ENCODE peak calls at places on chromosome 18, in six cellular contexts. M is foreskin fibroblast, Q is GM12865, H is left ventricle myocardium inferior, W is type B pancreatic cell, C is fibroblast of the aortic adventitia. U is an unnamed sample.

GRCh38 chr18:35827275-35827929 is 145.1 kb upstream of the RMP24 start:
- DNase-seq in M (no peak), Q (no peak), H (no peak), W (no peak), C (no peak), U (no peak)

GRCh38 chr18:31399336-31400032 is 22.9 kb downstream of the DSG4 start:
- DNase-seq in M (no peak), Q (no peak), H (no peak), W (no peak), C (no peak), U (no peak)

GRCh38 chr18:61756244-61756643 is 136.6 kb downstream of the RNF152 start:
- DNase-seq in M (no peak), Q (no peak), H (no peak), W (no peak), C (no peak), U (no peak)

GRCh38 chr18:23833714-23834113 is 144.5 kb downstream of the LAMA3 start:
- DNase-seq in M (no peak), Q (no peak), H (no peak), W (no peak), C (no peak), U (no peak)

GRCh38 chr18:22177496-22177866 is 8.1 kb downstream of the GATA6 start:
- DNase-seq in M (no peak), Q (no peak), H (no peak), W (no peak), C (peak; percentile 60), U (no peak)

GRCh38 chr18:49537232-49537876 is 24.5 kb upstream of the LIPG start:
- DNase-seq in M (no peak), Q (no peak), H (no peak), W (no peak), C (no peak), U (no peak)

GRCh38 chr18:76275913-76276312 is 219.1 kb downstream of the ZNF516 start:
- DNase-seq in M (no peak), Q (peak; percentile 30), H (no peak), W (no peak), C (no peak), U (no peak)

GRCh38 chr18:79595876-79596374 is 83.7 kb upstream of the CTDP1 start:
- DNase-seq in M (no peak), Q (no peak), H (peak; percentile 7), W (no peak), C (no peak), U (no peak)

GRCh38 chr18:4017479-4017878 is 437.6 kb downstream of the DLGAP1 start:
- DNase-seq in M (no peak), Q (peak; percentile 61), H (no peak), W (no peak), C (no peak), U (no peak)

GRCh38 chr18:10343778-10344177 is 110.7 kb upstream of the APCDD1 start:
- DNase-seq in M (no peak), Q (no peak), H (no peak), W (no peak), C (no peak), U (no peak)

GRCh38 chr18:3426074-3426473 is 23.9 kb upstream of the TGIF1 start:
- DNase-seq in M (no peak), Q (no peak), H (no peak), W (no peak), C (no peak), U (no peak)

GRCh38 chr18:25043104-25043503 is 308.9 kb downstream of the ZNF521 start:
- DNase-seq in M (no peak), Q (no peak), H (no peak), W (no peak), C (no peak), U (no peak)

GRCh38 chr18:10442551-10442971 is 11.9 kb upstream of the APCDD1 start:
- DNase-seq in M (no peak), Q (no peak), H (no peak), W (no peak), C (no peak), U (peak; percentile 20)

GRCh38 chr18:63378919-63379638 is 12.1 kb upstream of the KDSR start:
- DNase-seq in M (no peak), Q (peak; percentile 24), H (no peak), W (no peak), C (no peak), U (no peak)

GRCh38 chr18:58178476-58178875 is 134.4 kb downstream of the NEDD4L start:
- DNase-seq in M (no peak), Q (no peak), H (no peak), W (no peak), C (peak; percentile 27), U (no peak)

GRCh38 chr18:75915941-75916640 is 488.6 kb upstream of the SMIM21 start:
- DNase-seq in M (no peak), Q (no peak), H (no peak), W (peak; percentile 80), C (no peak), U (no peak)

GRCh38 chr18:63534615-63535014 is 7.6 kb upstream of the SERPINB12 start:
- DNase-seq in M (no peak), Q (peak; percentile 34), H (no peak), W (no peak), C (no peak), U (no peak)

GRCh38 chr18:53147472-53147871 is 807.5 kb downstream of the DCC start:
- DNase-seq in M (no peak), Q (no peak), H (no peak), W (no peak), C (no peak), U (no peak)

GRCh38 chr18:2547477-2548087 is 23.7 kb downstream of the METTL4 start:
- DNase-seq in M (peak; percentile 27), Q (peak; percentile 62), H (no peak), W (no peak), C (peak; percentile 86), U (peak; percentile 51)

GRCh38 chr18:66548747-66549146 is 55.1 kb downstream of the CDH19 start:
- DNase-seq in M (no peak), Q (peak; percentile 7), H (no peak), W (no peak), C (no peak), U (no peak)

GRCh38 chr18:78893396-78894305 is 86.0 kb upstream of the SALL3 start:
- DNase-seq in M (no peak), Q (no peak), H (no peak), W (no peak), C (no peak), U (no peak)

GRCh38 chr18:28189400-28190239 is 12.7 kb upstream of the CDH2 start:
- DNase-seq in M (peak; percentile 60), Q (peak; percentile 65), H (no peak), W (no peak), C (peak; percentile 84), U (peak; percentile 70)

GRCh38 chr18:25233582-25234362 is 118.2 kb downstream of the ZNF521 start:
- DNase-seq in M (peak; percentile 45), Q (no peak), H (no peak), W (no peak), C (peak; percentile 89), U (peak; percentile 20)

GRCh38 chr18:55228191-55228590 is 268.9 kb upstream of the CCDC68 start:
- DNase-seq in M (peak; percentile 60), Q (no peak), H (no peak), W (no peak), C (peak; percentile 27), U (peak; percentile 48)

GRCh38 chr18:5604778-5605177 is 61.0 kb upstream of the EPB41L3 start:
- DNase-seq in M (no peak), Q (peak; percentile 13), H (no peak), W (no peak), C (no peak), U (no peak)

GRCh38 chr18:13893418-13893760 is 21.9 kb downstream of the MC2R start:
- DNase-seq in M (no peak), Q (peak; percentile 86), H (no peak), W (no peak), C (no peak), U (no peak)

GRCh38 chr18:29145993-29146539 is 969.1 kb upstream of the CDH2 start:
- DNase-seq in M (no peak), Q (no peak), H (no peak), W (no peak), C (no peak), U (no peak)

GRCh38 chr18:50819027-50819726 is 639 bp downstream of the MRO start:
- DNase-seq in M (no peak), Q (no peak), H (peak; percentile 33), W (no peak), C (peak; percentile 47), U (no peak)
- TF ChIP-seq CTCF in M (peak; percentile 16), Q (peak; percentile 2), H (no peak), W (no peak), C (peak; percentile 38), U (no peak)

DNA sequence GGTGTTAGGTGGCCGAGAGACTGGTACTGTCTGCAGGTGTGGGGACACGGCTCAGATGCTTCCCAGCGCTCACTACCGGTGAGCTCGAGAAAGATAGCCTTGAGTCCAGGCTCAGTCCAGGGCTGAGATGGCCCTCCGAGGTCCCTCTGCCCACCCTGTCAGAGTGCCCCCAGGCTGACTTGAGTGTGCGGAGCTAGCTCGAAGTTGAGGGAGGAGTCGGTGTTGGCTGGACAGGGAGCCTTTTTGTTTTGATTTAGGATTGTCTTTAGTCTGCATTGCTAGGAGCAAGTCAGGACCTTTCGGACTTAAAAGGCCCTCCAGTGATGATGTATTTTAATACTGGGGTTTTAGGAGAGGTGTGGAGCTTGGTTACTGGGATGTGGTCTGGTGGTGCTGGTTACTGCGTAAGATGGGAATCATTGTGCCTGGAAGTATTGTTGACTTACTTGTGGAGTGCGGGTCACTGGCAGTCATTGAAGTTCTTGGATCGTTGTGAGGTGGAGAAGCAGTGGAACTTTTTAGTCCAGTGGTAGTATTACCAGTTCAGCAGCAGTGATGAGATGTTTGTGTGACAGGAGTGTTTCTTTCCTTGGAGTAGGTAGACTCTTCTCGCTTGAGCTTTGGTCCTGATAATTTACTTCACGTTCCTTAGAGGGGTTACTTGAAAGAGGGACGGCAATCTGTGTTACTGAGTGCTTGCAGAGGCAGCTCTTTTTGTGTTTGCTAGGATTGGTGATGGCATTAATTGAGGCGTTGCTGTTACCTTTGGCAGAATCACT is 624 bp downstream of the KIAA1328 start:
- DNase-seq in M (peak; percentile 12), Q (no peak), H (no peak), W (no peak), C (peak; percentile 34), U (peak; percentile 24)
- TF ChIP-seq CTCF in M (no peak), Q (no peak), H (no peak), W (no peak), C (no peak), U (peak; percentile 39)

GRCh38 chr18:48033770-48034650 is 103.6 kb upstream of the SMAD2 start:
- DNase-seq in M (no peak), Q (no peak), H (no peak), W (no peak), C (peak; percentile 76), U (no peak)

GRCh38 chr18:48031011-48031480 is 100.6 kb upstream of the SMAD2 start:
- DNase-seq in M (peak; percentile 39), Q (peak; percentile 27), H (no peak), W (no peak), C (peak; percentile 67), U (peak; percentile 49)

GRCh38 chr18:48034651-48035555 is 104.4 kb upstream of the SMAD2 start:
- DNase-seq in M (no peak), Q (no peak), H (no peak), W (no peak), C (no peak), U (no peak)

GRCh38 chr18:48031641-48032040 is 101.2 kb upstream of the SMAD2 start:
- DNase-seq in M (no peak), Q (no peak), H (no peak), W (no peak), C (no peak), U (no peak)

GRCh38 chr18:48032876-48033769 is 102.7 kb upstream of the SMAD2 start:
- DNase-seq in M (peak; percentile 48), Q (no peak), H (no peak), W (no peak), C (no peak), U (peak; percentile 51)
- TF ChIP-seq CTCF in M (no peak), Q (no peak), H (no peak), W (no peak), C (no peak), U (no peak)

GRCh38 chr18:9249254-9249653 is 85.3 kb upstream of the TWSG1 start:
- DNase-seq in M (no peak), Q (no peak), H (no peak), W (no peak), C (no peak), U (no peak)
- TF ChIP-seq CTCF in M (no peak), Q (no peak), H (no peak), W (no peak), C (no peak), U (no peak)

U was measured in HFFc6.